ENCODE peak calls at places on chromosomes 2 and 18, in nine cellular contexts. K, I, Y, N, R, A, W, V and M are unnamed samples.

GRCh38 chr2:110149330-110150220 is 34.0 kb upstream of the MALL start:
- DNase-seq in R (peak; percentile 94), W (no peak), Y (no peak), V (peak; percentile 66), K (no peak), N (no peak), I (no peak), A (no peak), M (no peak)

GRCh38 chr2:241007880-241008710 is 9.7 kb downstream of the SNED1 start:
- DNase-seq in Y (no peak), W (no peak), K (no peak), I (peak; percentile 63), A (no peak), N (no peak), V (no peak), R (no peak), M (no peak)

GRCh38 chr18:25237571-25238267 is 114.2 kb downstream of the ZNF521 start:
- DNase-seq in I (no peak), K (no peak), R (peak; percentile 47), W (no peak), Y (no peak), N (no peak), A (no peak), V (no peak), M (no peak)

GRCh38 chr2:42787424-42787787 is 5.0 kb downstream of the HAAO start:
- DNase-seq in A (no peak), W (no peak), K (no peak), Y (no peak), I (no peak), R (no peak), N (no peak), V (no peak), M (no peak)

GRCh38 chr18:59267511-59268126 is 5.6 kb downstream of the RAX start:
- DNase-seq in I (no peak), R (no peak), Y (no peak), A (no peak), N (peak; percentile 35), V (no peak), W (no peak), K (no peak), M (no peak)

GRCh38 chr18:61107107-61107506 is 226.1 kb upstream of the CDH20 start:
- DNase-seq in R (no peak), I (no peak), A (no peak), K (no peak), W (no peak), Y (no peak), V (no peak), N (no peak), M (no peak)

GRCh38 chr18:3126457-3127097 is 93.2 kb downstream of the MYOM1 start:
- DNase-seq in N (no peak), W (no peak), I (no peak), A (no peak), V (no peak), Y (no peak), K (no peak), R (no peak), M (no peak)

GRCh38 chr18:77207540-77207939 is 42.1 kb upstream of the GALR1 start:
- DNase-seq in Y (peak; percentile 51), K (peak; percentile 41), W (peak; percentile 46), R (peak; percentile 65), A (peak; percentile 24), I (peak; percentile 87), N (peak; percentile 70), V (no peak), M (no peak)

GRCh38 chr2:233462202-233462785 is 104.3 kb downstream of the USP40 start:
- DNase-seq in W (no peak), K (no peak), I (no peak), Y (no peak), V (no peak), A (no peak), R (no peak), N (no peak), M (no peak)

GRCh38 chr2:67108231-67108630 is 288.9 kb upstream of the ETAA1 start:
- DNase-seq in K (no peak), I (no peak), A (peak; percentile 9), V (no peak), Y (no peak), W (no peak), N (no peak), R (no peak), M (no peak)

GRCh38 chr2:101340141-101340541 is 31.6 kb upstream of the RNF149 start:
- DNase-seq in A (no peak), N (no peak), Y (no peak), R (peak; percentile 33), W (no peak), I (no peak), V (no peak), K (no peak), M (no peak)

GRCh38 chr2:108182489-108182888 is 57.3 kb upstream of the SULT1C3 start:
- DNase-seq in Y (no peak), R (no peak), W (no peak), K (no peak), A (peak; percentile 69), I (no peak), V (no peak), N (peak; percentile 6), M (peak; percentile 62)

GRCh38 chr2:21748501-21748900 is 624.7 kb downstream of the TDRD15 start:
- DNase-seq in Y (no peak), W (no peak), I (no peak), R (peak; percentile 44), N (no peak), K (no peak), V (no peak), A (no peak), M (no peak)

GRCh38 chr2:162197095-162197825 is 45.2 kb upstream of the GCG start:
- DNase-seq in V (peak; percentile 35), N (no peak), I (no peak), W (no peak), Y (no peak), A (no peak), K (no peak), R (peak; percentile 89), M (no peak)